ENCODE peak calls at places on chromosomes 12 and 14, in seven cellular contexts. S, X, B, V, Q, N and L are unnamed samples.
A peak's percentile ranks its signal among the peaks of the same experiment; 100 is the strongest.

GRCh38 chr14:37585101-37585479 is 10.0 kb downstream of the FOXA1 start:
- DNase-seq in S (no peak), Q (peak; percentile 45), V (no peak), N (no peak), B (no peak), X (no peak), L (no peak)

GRCh38 chr14:51884086-51884927 is 23.9 kb downstream of the GNG2 start:
- DNase-seq in B (no peak), X (no peak), V (no peak), N (no peak), Q (no peak), S (no peak), L (no peak)

GRCh38 chr14:73452341-73453191 is 5.8 kb downstream of the NUMB start:
- DNase-seq in V (no peak), N (peak; percentile 50), B (peak; percentile 73), Q (no peak), X (no peak), S (no peak), L (no peak)

GRCh38 chr14:60356921-60357550 is 108.0 kb downstream of the PPM1A start:
- DNase-seq in Q (peak; percentile 41), S (no peak), V (no peak), N (no peak), B (no peak), X (no peak), L (no peak)

GRCh38 chr12:3150820-3151590 is 73.8 kb downstream of the TSPAN9 start:
- DNase-seq in N (no peak), B (no peak), V (no peak), S (no peak), Q (peak; percentile 44), X (no peak), L (peak; percentile 70)

GRCh38 chr14:65470404-65470880 is 57.9 kb downstream of the FUT8 start:
- DNase-seq in N (no peak), V (no peak), Q (peak; percentile 38), X (no peak), B (no peak), S (no peak), L (no peak)

GRCh38 chr14:99727096-99727870 is 43.2 kb downstream of the CYP46A1 start:
- DNase-seq in Q (no peak), S (no peak), B (no peak), X (no peak), V (no peak), N (no peak), L (no peak)

GRCh38 chr12:85781751-85782150 is 54.5 kb downstream of the RASSF9 start:
- DNase-seq in X (no peak), V (no peak), S (no peak), N (peak; percentile 97), Q (no peak), B (no peak), L (no peak)

GRCh38 chr14:75591331-75591946 is 13.0 kb downstream of the FLVCR2 start:
- DNase-seq in X (no peak), V (no peak), Q (no peak), S (no peak), B (no peak), N (no peak), L (no peak)

GRCh38 chr12:3048540-3048939 is 28.6 kb upstream of the TSPAN9 start:
- DNase-seq in B (no peak), V (no peak), X (no peak), Q (no peak), S (no peak), N (no peak), L (no peak)

GRCh38 chr12:123732251-123732650 is 20.1 kb downstream of the ATP6V0A2 start:
- DNase-seq in Q (no peak), S (no peak), B (no peak), N (no peak), X (no peak), V (no peak), L (no peak)

GRCh38 chr12:52720487-52720886 is 17.2 kb upstream of the KRT77 start:
- DNase-seq in N (no peak), Q (no peak), V (no peak), B (no peak), X (no peak), S (no peak), L (no peak)

GRCh38 chr14:63800083-63800482 is 52.7 kb upstream of the SYNE2 start:
- DNase-seq in B (no peak), X (no peak), V (no peak), S (no peak), N (no peak), Q (no peak), L (no peak)

GRCh38 chr14:72472845-72473244 is 421.1 kb downstream of the DPF3 start:
- DNase-seq in S (no peak), N (no peak), Q (no peak), X (no peak), B (no peak), V (no peak), L (no peak)

GRCh38 chr12:52307836-52308806 is 13.1 kb downstream of the KRT83 start:
- DNase-seq in X (no peak), Q (peak; percentile 77), N (no peak), S (no peak), V (peak; percentile 56), B (no peak), L (peak; percentile 77)

GRCh38 chr12:114955414-114956014 is 271.5 kb upstream of the TBX3 start:
- DNase-seq in N (no peak), B (no peak), S (no peak), X (no peak), Q (no peak), V (no peak), L (no peak)

GRCh38 chr12:64625243-64626077 is 15.2 kb downstream of the RASSF3 start:
- DNase-seq in S (no peak), X (peak; percentile 93), N (peak; percentile 89), B (peak; percentile 90), V (peak; percentile 75), Q (no peak), L (peak; percentile 63)

GRCh38 chr14:102262894-102263462 is 42.0 kb downstream of the MOK start:
- DNase-seq in Q (peak; percentile 27), B (no peak), S (no peak), X (no peak), N (no peak), V (no peak), L (no peak)

GRCh38 chr14:96351986-96352385 is 11.2 kb downstream of the ATG2B start:
- DNase-seq in S (no peak), X (no peak), V (no peak), Q (no peak), N (no peak), B (no peak), L (no peak)

GRCh38 chr12:47949441-47950341 is 13.7 kb upstream of the TMEM106C start:
- DNase-seq in V (peak; percentile 87), B (no peak), S (peak; percentile 23), X (peak; percentile 27), Q (peak; percentile 85), N (peak; percentile 72), L (peak; percentile 93)

GRCh38 chr14:77305696-77306095 is 15.0 kb downstream of the POMT2 start:
- DNase-seq in X (no peak), N (peak; percentile 77), V (no peak), Q (no peak), B (no peak), S (no peak), L (no peak)

GRCh38 chr14:70181276-70181675 is 7.5 kb downstream of the SLC8A3 start:
- DNase-seq in V (no peak), S (no peak), B (no peak), Q (no peak), N (no peak), X (no peak), L (no peak)

GRCh38 chr12:64440100-64440499 is 11.8 kb upstream of the TBK1 start:
- DNase-seq in V (no peak), X (no peak), Q (no peak), B (no peak), S (no peak), N (no peak), L (no peak)

GRCh38 chr14:56247495-56248087 is 129.4 kb downstream of the PELI2 start:
- DNase-seq in N (no peak), Q (no peak), S (no peak), V (no peak), B (no peak), X (peak; percentile 10), L (no peak)

GRCh38 chr12:78864483-78865296 is at the start of gene SYT1:
- DNase-seq in N (peak; percentile 96), S (no peak), Q (peak; percentile 89), B (peak; percentile 79), V (peak; percentile 21), X (no peak), L (peak; percentile 86)

GRCh38 chr12:100127766-100128508 is 14.7 kb downstream of the BLTP3B start:
- DNase-seq in N (no peak), X (no peak), B (peak; percentile 57), Q (no peak), V (no peak), S (no peak), L (peak; percentile 16)

GRCh38 chr12:76636141-76636692 is 76.6 kb upstream of the OSBPL8 start:
- DNase-seq in B (no peak), S (no peak), V (no peak), X (no peak), N (no peak), Q (no peak), L (no peak)

GRCh38 chr12:52280319-52280795 is 5.9 kb downstream of the KRT86 start:
- DNase-seq in S (no peak), Q (no peak), N (no peak), V (peak; percentile 61), B (peak; percentile 90), X (no peak), L (peak; percentile 83)